ENCODE peak calls at places on chromosomes 12 and 14, in four cellular contexts. A is mammary epithelial cell, F is AG20443, P is nephron progenitor cell. X is an unnamed sample.

GRCh38 chr12:49283541-49284429 is 11.2 kb upstream of the PRPH start:
- DNase-seq in A (no peak), F (peak), P (no peak), X (no peak)

GRCh38 chr14:44462372-44462771 is 44.7 kb downstream of the FSCB start:
- DNase-seq in A (no peak), F (no peak), P (no peak), X (no peak)

GRCh38 chr12:60257063-60257462 is 661.2 kb downstream of the SLC16A7 start:
- DNase-seq in A (peak), F (peak), P (no peak), X (no peak)

GRCh38 chr12:2642896-2643425 is 151.8 kb upstream of the FKBP4 start:
- DNase-seq in A (no peak), F (no peak), P (no peak), X (no peak)

GRCh38 chr12:72093424-72093823 is 154.8 kb downstream of the TPH2 start:
- DNase-seq in A (no peak), F (no peak), P (no peak), X (no peak)

GRCh38 chr12:129559756-129560155 is 344.1 kb downstream of the TMEM132D start:
- DNase-seq in A (no peak), F (no peak), P (no peak), X (no peak)

GRCh38 chr14:75495882-75496281 is 26.4 kb upstream of the BATF start:
- DNase-seq in A (no peak), F (no peak), P (no peak), X (no peak)

GRCh38 chr12:27319394-27319793 is 13.2 kb upstream of the BMAL2 start:
- DNase-seq in A (peak), F (peak), P (no peak), X (peak)

GRCh38 chr14:83826838-83827237 is 1703.1 kb upstream of the FLRT2 start:
- DNase-seq in A (no peak), F (no peak), P (no peak), X (no peak)

GRCh38 chr14:67187826-67188225 is 1.4 kb upstream of the GARIN2 start:
- DNase-seq in A (peak), F (no peak), P (no peak), X (no peak)

GRCh38 chr12:76190249-76190648 is 105.8 kb upstream of the NAP1L1 start:
- DNase-seq in A (no peak), F (no peak), P (no peak), X (no peak)

GRCh38 chr14:53391631-53392030 is 238.5 kb upstream of the DDHD1 start:
- DNase-seq in A (peak), F (peak), P (no peak), X (peak)

GRCh38 chr12:117228239-117228638 is 38.0 kb upstream of the FBXO21 start:
- DNase-seq in A (no peak), F (peak), P (no peak), X (peak)

GRCh38 chr12:111202237-111202592 is 166.7 kb downstream of the PHETA1 start:
- DNase-seq in A (no peak), F (no peak), P (no peak), X (no peak)

GRCh38 chr14:56474419-56475022 is 105.1 kb upstream of the TMEM260 start:
- DNase-seq in A (peak), F (peak), P (peak), X (no peak)

GRCh38 chr14:22871962-22872832 is 657 bp downstream of the LRP10 start:
- DNase-seq in A (peak), F (peak), P (peak), X (peak)

GRCh38 chr14:100828448-100828834 is 2.5 kb downstream of the MEG3 start:
- DNase-seq in A (no peak), F (peak), P (no peak), X (peak)

GRCh38 chr12:53048780-53049401 is 974 bp upstream of the TNS2 start:
- DNase-seq in A (no peak), F (no peak), P (peak), X (peak)

GRCh38 chr12:27554421-27555186 is 30.6 kb downstream of the PPFIBP1 start:
- DNase-seq in A (no peak), F (peak), P (peak), X (no peak)

GRCh38 chr12:122350444-122350843 is 72.0 kb downstream of the CLIP1 start:
- DNase-seq in A (no peak), F (peak), P (no peak), X (peak)

GRCh38 chr12:114274131-114274530 is 131.8 kb downstream of the TBX5 start:
- DNase-seq in A (no peak), F (no peak), P (no peak), X (no peak)